ENCODE peak calls at places on chromosomes 16 and 17, in ten cellular contexts. One of them, this sample, is unnamed.

GRCh38 chr17:49962599-49963276 is 6.3 kb upstream of the DLX4 start:
- DNase-seq in T47D: no peak
- DNase-seq in GM10248: no peak
- DNase-seq in NCI-H524: no peak
- DNase-seq in lower lobe of right lung: no peak
- DNase-seq in A549: no peak
- DNase-seq in epithelial cell of esophagus: no peak
- DNase-seq in NCI-H1417: no peak
- DNase-seq in naive thymus-derived CD4-positive, alpha-beta T cell: no peak
- DNase-seq in AG04450: no peak
- DNase-seq in this sample: no peak

GRCh38 chr16:67013823-67014640 is 14.9 kb upstream of the CBFB start:
- DNase-seq in T47D: peak
- DNase-seq in naive thymus-derived CD4-positive, alpha-beta T cell: peak
- DNase-seq in NCI-H1417: peak
- DNase-seq in lower lobe of right lung: peak
- DNase-seq in AG04450: no peak
- DNase-seq in NCI-H524: peak
- DNase-seq in epithelial cell of esophagus: peak
- DNase-seq in GM10248: peak
- DNase-seq in A549: peak
- DNase-seq in this sample: peak

GRCh38 chr16:66538910-66539309 is 11.0 kb downstream of the TK2 start:
- DNase-seq in A549: no peak
- DNase-seq in naive thymus-derived CD4-positive, alpha-beta T cell: no peak
- DNase-seq in lower lobe of right lung: no peak
- DNase-seq in NCI-H1417: no peak
- DNase-seq in AG04450: no peak
- DNase-seq in NCI-H524: no peak
- DNase-seq in T47D: no peak
- DNase-seq in GM10248: no peak
- DNase-seq in epithelial cell of esophagus: no peak
- DNase-seq in this sample: no peak

GRCh38 chr16:2720063-2720455 is at the start of gene PRSS27:
- DNase-seq in NCI-H1417: no peak
- DNase-seq in T47D: no peak
- DNase-seq in naive thymus-derived CD4-positive, alpha-beta T cell: no peak
- DNase-seq in GM10248: no peak
- DNase-seq in lower lobe of right lung: no peak
- DNase-seq in epithelial cell of esophagus: peak
- DNase-seq in AG04450: no peak
- DNase-seq in NCI-H524: no peak
- DNase-seq in A549: no peak
- DNase-seq in this sample: no peak

GRCh38 chr17:30388321-30389179 is 9.8 kb downstream of the CPD start:
- DNase-seq in A549: no peak
- DNase-seq in NCI-H524: no peak
- DNase-seq in naive thymus-derived CD4-positive, alpha-beta T cell: no peak
- DNase-seq in AG04450: no peak
- DNase-seq in GM10248: no peak
- DNase-seq in NCI-H1417: no peak
- DNase-seq in lower lobe of right lung: no peak
- DNase-seq in epithelial cell of esophagus: no peak
- DNase-seq in T47D: no peak
- DNase-seq in this sample: no peak

GRCh38 chr16:49563666-49564065 is 190.1 kb downstream of the C16orf78 start:
- DNase-seq in NCI-H1417: no peak
- DNase-seq in AG04450: no peak
- DNase-seq in lower lobe of right lung: no peak
- DNase-seq in T47D: no peak
- DNase-seq in A549: no peak
- DNase-seq in GM10248: no peak
- DNase-seq in naive thymus-derived CD4-positive, alpha-beta T cell: no peak
- DNase-seq in NCI-H524: no peak
- DNase-seq in epithelial cell of esophagus: no peak
- DNase-seq in this sample: no peak

GRCh38 chr17:57288034-57288752 is 31.9 kb downstream of the MSI2 start:
- DNase-seq in GM10248: no peak
- DNase-seq in AG04450: no peak
- DNase-seq in naive thymus-derived CD4-positive, alpha-beta T cell: no peak
- DNase-seq in NCI-H1417: no peak
- DNase-seq in A549: no peak
- DNase-seq in T47D: no peak
- DNase-seq in epithelial cell of esophagus: no peak
- DNase-seq in lower lobe of right lung: no peak
- DNase-seq in NCI-H524: peak
- DNase-seq in this sample: no peak

GRCh38 chr17:9123594-9124553 is 102.6 kb downstream of the NTN1 start:
- DNase-seq in T47D: no peak
- DNase-seq in GM10248: no peak
- DNase-seq in NCI-H524: no peak
- DNase-seq in AG04450: no peak
- DNase-seq in naive thymus-derived CD4-positive, alpha-beta T cell: no peak
- DNase-seq in A549: no peak
- DNase-seq in epithelial cell of esophagus: no peak
- DNase-seq in lower lobe of right lung: no peak
- DNase-seq in NCI-H1417: no peak
- DNase-seq in this sample: no peak

GRCh38 chr16:70604407-70605283 is 41.7 kb upstream of the IL34 start:
- DNase-seq in epithelial cell of esophagus: no peak
- DNase-seq in AG04450: no peak
- DNase-seq in GM10248: no peak
- DNase-seq in naive thymus-derived CD4-positive, alpha-beta T cell: no peak
- DNase-seq in NCI-H524: no peak
- DNase-seq in lower lobe of right lung: no peak
- DNase-seq in T47D: no peak
- DNase-seq in A549: no peak
- DNase-seq in NCI-H1417: no peak
- DNase-seq in this sample: no peak

GRCh38 chr16:23469814-23470213 is 16.8 kb upstream of the COG7 start:
- DNase-seq in naive thymus-derived CD4-positive, alpha-beta T cell: no peak
- DNase-seq in NCI-H524: peak
- DNase-seq in lower lobe of right lung: no peak
- DNase-seq in epithelial cell of esophagus: peak
- DNase-seq in AG04450: no peak
- DNase-seq in GM10248: no peak
- DNase-seq in A549: peak
- DNase-seq in T47D: no peak
- DNase-seq in NCI-H1417: peak
- DNase-seq in this sample: no peak

GRCh38 chr17:73203788-73204479 is 11.1 kb downstream of the COG1 start:
- DNase-seq in T47D: no peak
- DNase-seq in NCI-H524: no peak
- DNase-seq in A549: no peak
- DNase-seq in naive thymus-derived CD4-positive, alpha-beta T cell: no peak
- DNase-seq in AG04450: no peak
- DNase-seq in lower lobe of right lung: no peak
- DNase-seq in epithelial cell of esophagus: no peak
- DNase-seq in NCI-H1417: no peak
- DNase-seq in GM10248: no peak
- DNase-seq in this sample: no peak

GRCh38 chr17:65294184-65294719 is 157.1 kb downstream of the RGS9 start:
- DNase-seq in NCI-H1417: peak
- DNase-seq in epithelial cell of esophagus: peak
- DNase-seq in A549: peak
- DNase-seq in AG04450: peak
- DNase-seq in T47D: peak
- DNase-seq in GM10248: peak
- DNase-seq in naive thymus-derived CD4-positive, alpha-beta T cell: peak
- DNase-seq in lower lobe of right lung: peak
- DNase-seq in NCI-H524: peak
- DNase-seq in this sample: peak

GRCh38 chr17:12627177-12627629 is 38.5 kb upstream of the MYOCD start:
- DNase-seq in NCI-H524: no peak
- DNase-seq in A549: peak
- DNase-seq in GM10248: no peak
- DNase-seq in AG04450: peak
- DNase-seq in lower lobe of right lung: no peak
- DNase-seq in naive thymus-derived CD4-positive, alpha-beta T cell: no peak
- DNase-seq in epithelial cell of esophagus: peak
- DNase-seq in NCI-H1417: no peak
- DNase-seq in T47D: no peak
- DNase-seq in this sample: no peak

GRCh38 chr17:64653325-64653984 is 8.7 kb downstream of the SMURF2 start:
- DNase-seq in lower lobe of right lung: no peak
- DNase-seq in epithelial cell of esophagus: peak
- DNase-seq in NCI-H524: no peak
- DNase-seq in A549: no peak
- DNase-seq in naive thymus-derived CD4-positive, alpha-beta T cell: no peak
- DNase-seq in GM10248: no peak
- DNase-seq in T47D: no peak
- DNase-seq in AG04450: no peak
- DNase-seq in NCI-H1417: no peak
- DNase-seq in this sample: no peak

GRCh38 chr17:78257810-78258322 is 26.4 kb downstream of the TMEM235 start:
- DNase-seq in epithelial cell of esophagus: no peak
- DNase-seq in naive thymus-derived CD4-positive, alpha-beta T cell: no peak
- DNase-seq in A549: no peak
- DNase-seq in T47D: no peak
- DNase-seq in NCI-H1417: peak
- DNase-seq in GM10248: peak
- DNase-seq in NCI-H524: no peak
- DNase-seq in AG04450: no peak
- DNase-seq in lower lobe of right lung: peak
- DNase-seq in this sample: peak

GRCh38 chr16:10013364-10013763 is 168.9 kb downstream of the GRIN2A start:
- DNase-seq in GM10248: no peak
- DNase-seq in lower lobe of right lung: no peak
- DNase-seq in A549: no peak
- DNase-seq in AG04450: no peak
- DNase-seq in NCI-H524: no peak
- DNase-seq in T47D: no peak
- DNase-seq in epithelial cell of esophagus: no peak
- DNase-seq in naive thymus-derived CD4-positive, alpha-beta T cell: no peak
- DNase-seq in NCI-H1417: no peak
- DNase-seq in this sample: no peak

GRCh38 chr16:48918520-48919258 is 308.7 kb upstream of the N4BP1 start:
- DNase-seq in naive thymus-derived CD4-positive, alpha-beta T cell: no peak
- DNase-seq in lower lobe of right lung: no peak
- DNase-seq in epithelial cell of esophagus: peak
- DNase-seq in GM10248: no peak
- DNase-seq in NCI-H524: no peak
- DNase-seq in T47D: no peak
- DNase-seq in NCI-H1417: no peak
- DNase-seq in AG04450: no peak
- DNase-seq in A549: no peak
- DNase-seq in this sample: no peak

This sample was measured in memory B cell.